ENCODE peak calls at places on chromosomes 1 and 21, in four cellular contexts. One of them, this sample, is unnamed.

GRCh38 chr1:18569811-18570545 is 60.7 kb upstream of the PAX7 start:
- DNase-seq in Peyer's patch: no peak
- DNase-seq in psoas muscle: no peak
- DNase-seq in AG04450: no peak
- DNase-seq in this sample: no peak

GRCh38 chr1:182588460-182589396 is at the start of gene RNASEL:
- DNase-seq in Peyer's patch: peak
- DNase-seq in psoas muscle: peak
- DNase-seq in AG04450: peak
- DNase-seq in this sample: peak

GRCh38 chr1:15737324-15738319 is 1.6 kb downstream of the SLC25A34 start:
- DNase-seq in Peyer's patch: no peak
- DNase-seq in psoas muscle: peak
- DNase-seq in AG04450: no peak
- DNase-seq in this sample: no peak

GRCh38 chr1:108590436-108590835 is 30.5 kb downstream of the EEIG2 start:
- DNase-seq in Peyer's patch: no peak
- DNase-seq in psoas muscle: no peak
- DNase-seq in AG04450: no peak
- DNase-seq in this sample: no peak

GRCh38 chr1:214449371-214449770 is 102.0 kb downstream of the PTPN14 start:
- DNase-seq in Peyer's patch: no peak
- DNase-seq in psoas muscle: no peak
- DNase-seq in AG04450: no peak
- DNase-seq in this sample: no peak

GRCh38 chr1:107480548-107480947 is 339.7 kb downstream of the NTNG1 start:
- DNase-seq in Peyer's patch: no peak
- DNase-seq in psoas muscle: peak
- DNase-seq in AG04450: no peak
- DNase-seq in this sample: no peak

GRCh38 chr1:87389011-87389410 is 60.3 kb downstream of the LMO4 start:
- DNase-seq in Peyer's patch: no peak
- DNase-seq in psoas muscle: no peak
- DNase-seq in AG04450: no peak
- DNase-seq in this sample: no peak

GRCh38 chr1:30664103-30664755 is 59.2 kb downstream of the MATN1 start:
- DNase-seq in Peyer's patch: peak
- DNase-seq in psoas muscle: peak
- DNase-seq in AG04450: no peak
- DNase-seq in this sample: peak

GRCh38 chr1:235045034-235045690 is 83.5 kb downstream of the TOMM20 start:
- DNase-seq in Peyer's patch: no peak
- DNase-seq in psoas muscle: no peak
- DNase-seq in AG04450: no peak
- DNase-seq in this sample: no peak

GRCh38 chr1:22283596-22283995 is 140.7 kb upstream of the WNT4 start:
- DNase-seq in Peyer's patch: no peak
- DNase-seq in psoas muscle: no peak
- DNase-seq in AG04450: no peak
- DNase-seq in this sample: no peak

GRCh38 chr1:41844255-41844654 is 74.5 kb downstream of the HIVEP3 start:
- DNase-seq in Peyer's patch: no peak
- DNase-seq in psoas muscle: no peak
- DNase-seq in AG04450: no peak
- DNase-seq in this sample: no peak

GRCh38 chr1:7704214-7705047 is 66.7 kb upstream of the VAMP3 start:
- DNase-seq in Peyer's patch: peak
- DNase-seq in psoas muscle: peak
- DNase-seq in AG04450: peak
- DNase-seq in this sample: peak

GRCh38 chr21:33948096-33948950 is 32.7 kb upstream of the ATP5PO start:
- DNase-seq in Peyer's patch: no peak
- DNase-seq in psoas muscle: peak
- DNase-seq in AG04450: no peak
- DNase-seq in this sample: no peak

GRCh38 chr1:38958967-38959366 is 17.3 kb upstream of the RHBDL2 start:
- DNase-seq in Peyer's patch: no peak
- DNase-seq in psoas muscle: no peak
- DNase-seq in AG04450: no peak
- DNase-seq in this sample: no peak

GRCh38 chr1:46948629-46949282 is 7.5 kb upstream of the CYP4A11 start:
- DNase-seq in Peyer's patch: no peak
- DNase-seq in psoas muscle: no peak
- DNase-seq in AG04450: no peak
- DNase-seq in this sample: peak

GRCh38 chr21:34795152-34796141 is 126.7 kb downstream of the CLIC6 start:
- DNase-seq in Peyer's patch: peak
- DNase-seq in psoas muscle: peak
- DNase-seq in AG04450: no peak
- DNase-seq in this sample: peak

GRCh38 chr1:223709598-223709997 is 2.7 kb upstream of the CAPN2 start:
- DNase-seq in Peyer's patch: no peak
- DNase-seq in psoas muscle: no peak
- DNase-seq in AG04450: no peak
- DNase-seq in this sample: no peak

GRCh38 chr21:38989745-38990423 is 184.2 kb downstream of the ETS2 start:
- DNase-seq in Peyer's patch: no peak
- DNase-seq in psoas muscle: peak
- DNase-seq in AG04450: peak
- DNase-seq in this sample: no peak

GRCh38 chr1:226436855-226437491 is 29.1 kb upstream of the PARP1 start:
- DNase-seq in Peyer's patch: no peak
- DNase-seq in psoas muscle: no peak
- DNase-seq in AG04450: no peak
- DNase-seq in this sample: no peak

GRCh38 chr1:92244376-92244775 is 26.7 kb downstream of the C1orf146 start:
- DNase-seq in Peyer's patch: no peak
- DNase-seq in psoas muscle: no peak
- DNase-seq in AG04450: no peak
- DNase-seq in this sample: no peak

GRCh38 chr1:153929433-153929825 is 6.7 kb upstream of the GATAD2B start:
- DNase-seq in Peyer's patch: no peak
- DNase-seq in psoas muscle: no peak
- DNase-seq in AG04450: no peak
- DNase-seq in this sample: no peak

GRCh38 chr1:61184035-61184713 is 101.8 kb downstream of the NFIA start:
- DNase-seq in Peyer's patch: peak
- DNase-seq in psoas muscle: peak
- DNase-seq in AG04450: peak
- DNase-seq in this sample: peak

GRCh38 chr1:106554294-106554693 is 502.2 kb upstream of the PRMT6 start:
- DNase-seq in Peyer's patch: no peak
- DNase-seq in psoas muscle: no peak
- DNase-seq in AG04450: no peak
- DNase-seq in this sample: no peak

GRCh38 chr21:37514038-37514665 is 147.6 kb downstream of the DYRK1A start:
- DNase-seq in Peyer's patch: no peak
- DNase-seq in psoas muscle: no peak
- DNase-seq in AG04450: no peak
- DNase-seq in this sample: no peak

GRCh38 chr1:51313961-51314777 is 16.2 kb downstream of the TTC39A start:
- DNase-seq in Peyer's patch: peak
- DNase-seq in psoas muscle: no peak
- DNase-seq in AG04450: peak
- DNase-seq in this sample: no peak

GRCh38 chr1:229427572-229427971 is 6.3 kb downstream of the ACTA1 start:
- DNase-seq in Peyer's patch: no peak
- DNase-seq in psoas muscle: no peak
- DNase-seq in AG04450: no peak
- DNase-seq in this sample: no peak

GRCh38 chr1:66431999-66432398 is 102.0 kb upstream of the SGIP1 start:
- DNase-seq in Peyer's patch: no peak
- DNase-seq in psoas muscle: no peak
- DNase-seq in AG04450: no peak
- DNase-seq in this sample: no peak

GRCh38 chr1:217372251-217372970 is 258.5 kb downstream of the GPATCH2 start:
- DNase-seq in Peyer's patch: no peak
- DNase-seq in psoas muscle: no peak
- DNase-seq in AG04450: no peak
- DNase-seq in this sample: no peak

GRCh38 chr21:42390696-42391095 is 5.2 kb downstream of the TMPRSS3 start:
- DNase-seq in Peyer's patch: no peak
- DNase-seq in psoas muscle: no peak
- DNase-seq in AG04450: no peak
- DNase-seq in this sample: no peak

GRCh38 chr21:42395302-42395701 is 550 bp downstream of the TMPRSS3 start:
- DNase-seq in Peyer's patch: no peak
- DNase-seq in psoas muscle: no peak
- DNase-seq in AG04450: no peak
- DNase-seq in this sample: no peak

GRCh38 chr21:42393443-42393950 is 2.4 kb downstream of the TMPRSS3 start:
- DNase-seq in Peyer's patch: no peak
- DNase-seq in psoas muscle: no peak
- DNase-seq in AG04450: no peak
- DNase-seq in this sample: no peak

GRCh38 chr21:42391297-42391696 is 4.6 kb downstream of the TMPRSS3 start:
- DNase-seq in Peyer's patch: no peak
- DNase-seq in psoas muscle: peak
- DNase-seq in AG04450: no peak
- DNase-seq in this sample: no peak

DNA sequence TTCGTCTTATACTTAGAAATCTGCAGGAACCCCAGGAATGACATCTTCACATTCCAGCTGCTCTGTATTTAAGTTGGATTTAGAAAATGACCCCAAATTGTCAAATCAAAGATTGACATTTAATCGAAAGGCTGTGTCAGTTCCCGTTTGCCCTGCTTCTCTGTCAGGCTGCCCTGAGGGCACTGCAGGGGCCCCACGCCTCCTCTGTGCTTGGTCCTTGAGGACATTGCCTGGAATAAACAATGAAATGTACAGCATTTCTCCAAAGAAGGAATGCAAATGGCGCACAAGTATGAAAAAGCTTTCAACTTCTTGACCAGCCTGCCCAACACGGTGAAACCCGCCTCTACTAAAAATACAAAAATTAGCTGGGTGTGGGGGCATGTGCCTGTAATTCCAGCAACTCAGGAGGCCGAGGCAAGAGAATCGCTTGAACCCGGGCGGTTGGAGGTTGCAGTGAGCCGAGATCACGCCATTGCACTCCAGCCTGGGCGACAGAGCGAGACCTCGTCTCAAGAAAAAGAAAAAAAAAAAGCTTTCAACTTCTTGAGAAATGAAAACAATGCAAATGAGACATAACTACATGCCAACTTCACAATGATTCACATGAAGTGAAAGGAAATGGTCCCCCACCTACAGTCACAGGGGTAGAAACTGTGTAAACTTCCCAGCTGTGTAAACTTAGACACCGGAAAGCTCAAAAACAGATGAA is 3.0 kb downstream of the TMPRSS3 start:
- DNase-seq in Peyer's patch: no peak
- DNase-seq in psoas muscle: peak
- DNase-seq in AG04450: no peak
- DNase-seq in this sample: peak
- H3K27ac ChIP-seq in Peyer's patch: no peak
- H3K27ac ChIP-seq in psoas muscle: no peak
- H3K27ac ChIP-seq in AG04450: no peak
- H3K27ac ChIP-seq in this sample: no peak

GRCh38 chr1:8863138-8863537 is 15.3 kb downstream of the ENO1 start:
- DNase-seq in Peyer's patch: no peak
- DNase-seq in psoas muscle: no peak
- DNase-seq in AG04450: no peak
- DNase-seq in this sample: no peak

GRCh38 chr1:8858888-8859706 is 19.4 kb downstream of the ENO1 start:
- DNase-seq in Peyer's patch: no peak
- DNase-seq in psoas muscle: no peak
- DNase-seq in AG04450: no peak
- DNase-seq in this sample: no peak

GRCh38 chr1:8858112-8858668 is 20.3 kb downstream of the ENO1 start:
- DNase-seq in Peyer's patch: peak
- DNase-seq in psoas muscle: no peak
- DNase-seq in AG04450: no peak
- DNase-seq in this sample: no peak

GRCh38 chr1:8862528-8862927 is 16.0 kb downstream of the ENO1 start:
- DNase-seq in Peyer's patch: no peak
- DNase-seq in psoas muscle: no peak
- DNase-seq in AG04450: no peak
- DNase-seq in this sample: no peak

DNA sequence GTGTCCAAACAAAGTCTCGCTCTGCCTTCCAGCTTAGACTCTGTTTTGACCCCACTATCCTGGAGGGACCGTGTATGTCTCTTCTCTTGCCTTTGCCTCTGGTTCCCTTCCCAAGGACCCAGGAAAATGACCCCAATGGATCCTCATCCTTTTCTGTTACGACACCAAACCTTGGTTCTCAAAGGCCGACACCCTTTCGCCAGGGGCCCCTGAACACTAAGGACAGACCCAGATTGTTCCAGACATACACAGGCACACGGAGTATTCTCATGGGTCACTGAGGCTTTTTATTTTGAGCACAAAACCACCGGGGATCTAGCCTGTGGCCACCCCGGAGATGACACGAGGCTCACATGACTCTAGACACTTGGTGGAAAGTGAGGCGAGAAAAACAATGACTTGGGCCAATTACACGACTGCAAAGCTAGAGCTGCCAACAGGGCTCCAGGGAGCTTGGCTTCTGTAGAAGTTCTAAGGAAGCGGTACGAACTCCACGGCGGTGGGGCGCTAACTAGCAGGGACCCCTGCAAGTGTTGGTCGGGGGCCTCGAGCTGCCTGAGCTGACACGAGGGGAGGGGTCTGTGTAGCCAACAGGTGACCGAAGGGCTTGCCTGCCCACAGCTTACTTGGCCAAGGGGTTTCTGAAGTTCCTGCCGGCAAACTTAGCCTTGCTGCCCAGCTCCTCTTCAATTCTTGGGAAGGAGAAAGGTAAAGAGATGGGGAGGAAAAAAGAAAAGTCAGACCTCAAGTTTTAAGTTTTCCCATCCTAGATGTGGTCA is 17.6 kb downstream of the ENO1 start:
- DNase-seq in Peyer's patch: no peak
- DNase-seq in psoas muscle: no peak
- DNase-seq in AG04450: no peak
- DNase-seq in this sample: no peak
- H3K27ac ChIP-seq in Peyer's patch: no peak
- H3K27ac ChIP-seq in psoas muscle: no peak
- H3K27ac ChIP-seq in AG04450: no peak
- H3K27ac ChIP-seq in this sample: no peak

GRCh38 chr1:63893976-63894375 is 120.2 kb downstream of the ROR1 start:
- DNase-seq in Peyer's patch: no peak
- DNase-seq in psoas muscle: no peak
- DNase-seq in AG04450: no peak
- DNase-seq in this sample: no peak

GRCh38 chr1:63890468-63890867 is 116.7 kb downstream of the ROR1 start:
- DNase-seq in Peyer's patch: no peak
- DNase-seq in psoas muscle: no peak
- DNase-seq in AG04450: no peak
- DNase-seq in this sample: no peak

GRCh38 chr1:63888984-63889383 is 115.2 kb downstream of the ROR1 start:
- DNase-seq in Peyer's patch: no peak
- DNase-seq in psoas muscle: no peak
- DNase-seq in AG04450: peak
- DNase-seq in this sample: no peak

GRCh38 chr1:63892632-63893395 is 119.0 kb downstream of the ROR1 start:
- DNase-seq in Peyer's patch: no peak
- DNase-seq in psoas muscle: peak
- DNase-seq in AG04450: no peak
- DNase-seq in this sample: no peak

GRCh38 chr1:63891211-63891610 is 117.4 kb downstream of the ROR1 start:
- DNase-seq in Peyer's patch: no peak
- DNase-seq in psoas muscle: no peak
- DNase-seq in AG04450: no peak
- DNase-seq in this sample: no peak
- H3K27ac ChIP-seq in Peyer's patch: no peak
- H3K27ac ChIP-seq in psoas muscle: no peak
- H3K27ac ChIP-seq in AG04450: no peak
- H3K27ac ChIP-seq in this sample: no peak

GRCh38 chr1:206506405-206506802 is 927 bp upstream of the RASSF5 start:
- DNase-seq in Peyer's patch: peak
- DNase-seq in psoas muscle: no peak
- DNase-seq in AG04450: no peak
- DNase-seq in this sample: no peak
- H3K27ac ChIP-seq in Peyer's patch: no peak
- H3K27ac ChIP-seq in psoas muscle: no peak
- H3K27ac ChIP-seq in AG04450: no peak
- H3K27ac ChIP-seq in this sample: no peak

This sample was measured in right lobe of liver.